ENCODE peak calls at places on chromosomes 16 and 17, in seven cellular contexts. V is body of pancreas, T is lung, X is psoas muscle, A is AG10803, F is AG04449, L is AG04450. U is an unnamed sample.

GRCh38 chr16:1261131-1261917 is 5.5 kb downstream of the TPSD1 start:
- DNase-seq in V (no peak), T (no peak), X (no peak), A (no peak), F (no peak), L (no peak), U (no peak)

GRCh38 chr16:11857161-11857560 is 5.8 kb upstream of the RSL1D1 start:
- DNase-seq in V (no peak), T (no peak), X (no peak), A (peak), F (no peak), L (no peak), U (no peak)

GRCh38 chr17:17989081-17989480 is 16.4 kb downstream of the DRC3 start:
- DNase-seq in V (no peak), T (no peak), X (no peak), A (no peak), F (no peak), L (no peak), U (no peak)

GRCh38 chr16:81313731-81314602 is 795 bp upstream of the GAN start:
- DNase-seq in V (no peak), T (no peak), X (no peak), A (peak), F (peak), L (no peak), U (no peak)

GRCh38 chr17:721540-721937 is 6.9 kb upstream of the VPS53 start:
- DNase-seq in V (no peak), T (no peak), X (no peak), A (no peak), F (no peak), L (no peak), U (no peak)

GRCh38 chr17:70355185-70355584 is 185.9 kb downstream of the KCNJ2 start:
- DNase-seq in V (no peak), T (no peak), X (no peak), A (peak), F (no peak), L (no peak), U (no peak)

GRCh38 chr16:49576173-49576494 is 202.5 kb downstream of the C16orf78 start:
- DNase-seq in V (no peak), T (no peak), X (no peak), A (no peak), F (no peak), L (no peak), U (no peak)

GRCh38 chr16:83952587-83952939 is 477 bp upstream of the OSGIN1 start:
- DNase-seq in V (peak), T (peak), X (peak), A (no peak), F (no peak), L (no peak), U (no peak)

GRCh38 chr17:29619251-29619650 is 3.5 kb downstream of the CORO6 start:
- DNase-seq in V (no peak), T (no peak), X (peak), A (peak), F (no peak), L (no peak), U (no peak)

GRCh38 chr17:19647697-19648474 is 665 bp upstream of the ALDH3A2 start:
- DNase-seq in V (peak), T (peak), X (peak), A (peak), F (peak), L (no peak), U (no peak)

GRCh38 chr16:20675488-20676267 is 21.8 kb downstream of the ACSM1 start:
- DNase-seq in V (peak), T (peak), X (no peak), A (peak), F (no peak), L (no peak), U (no peak)

GRCh38 chr16:61892531-61892930 is 143.7 kb downstream of the CDH8 start:
- DNase-seq in V (no peak), T (no peak), X (no peak), A (no peak), F (no peak), L (no peak), U (no peak)

GRCh38 chr17:3732171-3732570 is 8.5 kb downstream of the HASPIN start:
- DNase-seq in V (no peak), T (no peak), X (no peak), A (peak), F (no peak), L (no peak), U (no peak)

GRCh38 chr17:1060991-1061390 is 64.1 kb downstream of the TIMM22 start:
- DNase-seq in V (peak), T (peak), X (peak), A (peak), F (peak), L (peak), U (peak)

GRCh38 chr17:1710807-1711553 is 803 bp upstream of the TLCD2 start:
- DNase-seq in V (no peak), T (no peak), X (no peak), A (peak), F (no peak), L (no peak), U (no peak)

GRCh38 chr17:40886090-40886489 is 1.0 kb upstream of the KRT20 start:
- DNase-seq in V (no peak), T (no peak), X (no peak), A (peak), F (no peak), L (no peak), U (peak)

GRCh38 chr16:11675561-11676511 is 7.6 kb downstream of the SNN start:
- DNase-seq in V (peak), T (no peak), X (peak), A (no peak), F (no peak), L (no peak), U (no peak)

GRCh38 chr17:66413564-66414520 is 111.4 kb downstream of the PRKCA start:
- DNase-seq in V (no peak), T (no peak), X (no peak), A (no peak), F (no peak), L (no peak), U (no peak)

GRCh38 chr16:10220942-10221341 is 38.7 kb upstream of the GRIN2A start:
- DNase-seq in V (no peak), T (no peak), X (no peak), A (no peak), F (no peak), L (no peak), U (no peak)

GRCh38 chr16:56577300-56577625 is 12.1 kb upstream of the MT3 start:
- DNase-seq in V (no peak), T (no peak), X (no peak), A (no peak), F (no peak), L (no peak), U (no peak)

GRCh38 chr16:74107795-74108610 is 188.6 kb upstream of the PSMD7 start:
- DNase-seq in V (peak), T (peak), X (no peak), A (peak), F (no peak), L (no peak), U (no peak)

GRCh38 chr16:27322858-27323780 is 9.3 kb downstream of the IL4R start:
- DNase-seq in V (peak), T (no peak), X (no peak), A (no peak), F (no peak), L (no peak), U (no peak)

GRCh38 chr16:3212567-3212966 is 22.4 kb downstream of the ZNF200 start:
- DNase-seq in V (no peak), T (no peak), X (no peak), A (no peak), F (no peak), L (no peak), U (no peak)

GRCh38 chr16:53912155-53912554 is 208.2 kb downstream of the FTO start:
- DNase-seq in V (no peak), T (no peak), X (no peak), A (no peak), F (no peak), L (no peak), U (no peak)

GRCh38 chr17:74785096-74785980 is 9.2 kb upstream of the NAT9 start:
- DNase-seq in V (no peak), T (no peak), X (no peak), A (no peak), F (no peak), L (no peak), U (no peak)

GRCh38 chr17:45326566-45326965 is 9.7 kb upstream of the MAP3K14 start:
- DNase-seq in V (no peak), T (no peak), X (no peak), A (no peak), F (no peak), L (no peak), U (no peak)

GRCh38 chr16:70788668-70789161 is 12.2 kb downstream of the VAC14 start:
- DNase-seq in V (no peak), T (no peak), X (no peak), A (no peak), F (no peak), L (no peak), U (no peak)

GRCh38 chr17:2898255-2898926 is 102.2 kb downstream of the RAP1GAP2 start:
- DNase-seq in V (peak), T (no peak), X (no peak), A (no peak), F (no peak), L (no peak), U (no peak)

GRCh38 chr16:11562941-11563340 is 23.8 kb downstream of the LITAF start:
- DNase-seq in V (no peak), T (no peak), X (no peak), A (no peak), F (no peak), L (no peak), U (no peak)

GRCh38 chr17:76568771-76569170 is 16.9 kb downstream of the ST6GALNAC2 start:
- DNase-seq in V (no peak), T (no peak), X (no peak), A (no peak), F (no peak), L (no peak), U (no peak)

GRCh38 chr17:59174671-59175070 is 19.1 kb downstream of the PRR11 start:
- DNase-seq in V (no peak), T (no peak), X (no peak), A (no peak), F (no peak), L (no peak), U (no peak)

GRCh38 chr17:58755577-58756245 is at the start of gene PPM1E:
- DNase-seq in V (peak), T (no peak), X (peak), A (peak), F (no peak), L (no peak), U (no peak)

GRCh38 chr16:73092236-73092781 is 44.4 kb upstream of the ZFHX3 start:
- DNase-seq in V (no peak), T (no peak), X (no peak), A (no peak), F (no peak), L (no peak), U (no peak)

GRCh38 chr17:28204751-28205150 is 114.2 kb upstream of the TMEM97 start:
- DNase-seq in V (no peak), T (no peak), X (no peak), A (peak), F (no peak), L (no peak), U (no peak)

GRCh38 chr17:68198931-68199836 is 48.7 kb upstream of the AMZ2 start:
- DNase-seq in V (no peak), T (no peak), X (peak), A (no peak), F (no peak), L (no peak), U (no peak)

GRCh38 chr17:68199837-68200688 is 47.8 kb upstream of the AMZ2 start:
- DNase-seq in V (no peak), T (no peak), X (no peak), A (no peak), F (no peak), L (no peak), U (no peak)

GRCh38 chr17:68197997-68198930 is 49.6 kb upstream of the AMZ2 start:
- DNase-seq in V (no peak), T (no peak), X (no peak), A (no peak), F (no peak), L (no peak), U (no peak)

GRCh38 chr17:68200689-68201424 is 47.0 kb upstream of the AMZ2 start:
- DNase-seq in V (peak), T (peak), X (peak), A (peak), F (no peak), L (peak), U (no peak)

DNA sequence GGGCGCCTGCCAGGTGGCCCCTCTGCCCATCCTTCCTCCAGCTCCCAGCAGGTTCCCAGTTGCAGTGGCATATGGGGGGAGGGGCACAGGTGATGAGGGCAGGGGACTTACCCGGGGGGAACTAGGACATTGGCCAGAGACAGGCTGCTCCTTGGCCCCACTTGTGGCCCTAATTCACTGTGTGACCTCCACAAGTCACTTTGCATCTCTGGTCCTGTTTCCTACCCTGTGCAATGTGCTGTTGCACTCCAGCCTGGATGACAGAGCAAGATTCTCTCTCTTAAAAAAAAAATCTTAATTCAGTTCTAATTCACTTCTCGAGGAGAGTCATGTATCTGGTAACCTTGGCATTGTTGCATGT is 46.4 kb upstream of the AMZ2 start:
- DNase-seq in V (no peak), T (no peak), X (no peak), A (no peak), F (no peak), L (no peak), U (no peak)
- H3K4me3 ChIP-seq in V (no peak), T (no peak), X (no peak), A (no peak), F (no peak), L (no peak), U (no peak)

DNA sequence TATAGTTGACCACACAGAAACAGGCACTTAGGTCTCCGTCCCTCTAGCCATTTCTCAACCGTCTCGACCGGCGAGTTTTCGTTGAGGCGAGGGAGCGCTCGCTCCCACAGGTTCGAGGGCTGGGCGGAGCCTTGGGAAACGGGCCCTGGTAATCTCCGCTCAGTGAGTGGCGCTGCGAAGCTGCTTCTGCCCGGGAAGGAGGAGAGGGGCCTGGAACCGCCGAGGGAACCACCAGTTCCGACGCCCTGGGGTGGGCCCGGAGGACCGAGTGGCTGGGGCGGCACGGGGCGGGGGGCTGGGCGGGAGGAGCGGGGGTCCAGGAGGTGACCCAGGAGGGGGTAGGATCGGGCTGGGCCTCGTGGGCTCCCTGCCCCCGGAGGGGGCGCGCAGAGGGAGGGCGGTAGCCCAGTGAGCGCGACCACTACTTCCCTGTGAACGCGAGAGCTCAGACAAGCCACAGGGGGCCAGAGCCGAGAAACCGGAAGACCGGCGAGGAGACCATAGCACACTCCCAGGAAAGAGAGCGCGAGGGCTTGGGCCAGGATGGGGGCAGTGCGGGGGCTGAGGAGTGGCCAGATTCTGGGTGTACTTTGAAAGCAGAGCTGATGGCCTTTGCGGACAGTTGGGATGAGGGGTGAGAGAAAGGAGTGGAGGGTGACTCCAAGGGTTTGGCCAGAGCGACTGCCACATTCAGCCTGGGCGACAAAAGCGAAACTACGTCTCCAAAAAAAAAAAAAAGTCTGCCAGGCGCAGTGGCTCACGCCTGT is 29.9 kb upstream of the ARL4D start:
- DNase-seq in V (peak), T (peak), X (peak), A (peak), F (no peak), L (no peak), U (no peak)
- TF ChIP-seq CTCF in V (peak), T (no peak), X (peak), A (peak), F (peak), L (no peak), U (no peak)

DNA sequence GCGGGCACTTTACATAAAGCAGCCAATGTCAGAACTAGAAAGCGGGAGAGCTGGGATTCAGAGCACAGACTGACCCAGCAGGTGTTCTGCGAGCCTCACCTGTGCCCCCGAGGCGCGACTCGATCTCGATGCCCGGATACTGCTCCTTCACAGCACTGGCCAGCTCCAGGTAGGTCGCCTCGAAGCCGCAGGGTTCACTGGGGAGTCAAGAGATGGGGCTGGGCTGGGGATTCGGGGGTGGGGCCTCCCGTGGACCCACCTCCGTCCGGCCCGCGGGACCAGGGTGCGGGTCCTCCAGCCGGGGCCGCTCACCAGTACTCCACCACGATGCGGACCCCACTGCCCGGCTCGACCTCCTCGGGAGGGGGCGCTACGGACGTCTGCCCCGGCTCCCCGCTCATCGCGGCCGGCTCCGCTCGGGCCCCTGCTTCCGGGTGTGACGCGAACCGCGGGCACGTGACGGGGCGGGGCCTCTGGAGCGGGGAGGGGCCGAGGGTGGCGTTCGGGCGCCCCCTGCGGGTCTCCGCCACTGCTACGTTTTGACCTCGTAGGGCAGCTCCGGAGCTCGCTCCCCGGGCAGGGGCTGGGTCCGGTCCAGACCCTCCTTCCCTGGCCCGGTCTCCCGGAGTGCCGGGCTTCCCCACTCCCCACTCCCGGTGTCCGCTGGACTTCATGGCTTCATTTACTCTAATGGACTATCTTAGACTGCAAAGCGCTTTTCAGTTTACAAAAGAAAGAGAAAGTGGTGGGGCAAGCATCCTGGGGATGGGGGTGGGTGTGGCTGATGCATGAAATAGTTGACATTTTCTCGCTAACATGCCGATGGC is at the start of gene MIEN1:
- DNase-seq in V (peak), T (peak), X (peak), A (peak), F (no peak), L (peak), U (no peak)
- H3K4me3 ChIP-seq in V (peak), T (peak), X (peak), A (peak), F (peak), L (peak), U (peak)

GRCh38 chr17:7880076-7880868 is 8.3 kb upstream of the CHD3 start:
- DNase-seq in V (no peak), T (no peak), X (no peak), A (no peak), F (no peak), L (no peak), U (no peak)

GRCh38 chr17:7875804-7876203 is 12.8 kb upstream of the CHD3 start:
- DNase-seq in V (no peak), T (no peak), X (no peak), A (no peak), F (no peak), L (no peak), U (no peak)

GRCh38 chr17:7882068-7882467 is 6.5 kb upstream of the CHD3 start:
- DNase-seq in V (no peak), T (no peak), X (no peak), A (no peak), F (no peak), L (no peak), U (no peak)

GRCh38 chr17:7881655-7882054 is 6.9 kb upstream of the CHD3 start:
- DNase-seq in V (peak), T (no peak), X (no peak), A (no peak), F (no peak), L (no peak), U (no peak)

GRCh38 chr17:7878234-7878633 is 10.4 kb upstream of the CHD3 start:
- DNase-seq in V (no peak), T (no peak), X (no peak), A (no peak), F (no peak), L (no peak), U (no peak)
- TF ChIP-seq CTCF in V (no peak), T (no peak), X (no peak), A (no peak), F (no peak), L (no peak), U (no peak)

GRCh38 chr17:33166472-33166871 is 126.6 kb downstream of the ASIC2 start:
- DNase-seq in V (no peak), T (no peak), X (no peak), A (no peak), F (no peak), L (no peak), U (no peak)
- H3K4me3 ChIP-seq in V (no peak), T (no peak), X (no peak), A (no peak), F (no peak), L (no peak), U (no peak)

DNA sequence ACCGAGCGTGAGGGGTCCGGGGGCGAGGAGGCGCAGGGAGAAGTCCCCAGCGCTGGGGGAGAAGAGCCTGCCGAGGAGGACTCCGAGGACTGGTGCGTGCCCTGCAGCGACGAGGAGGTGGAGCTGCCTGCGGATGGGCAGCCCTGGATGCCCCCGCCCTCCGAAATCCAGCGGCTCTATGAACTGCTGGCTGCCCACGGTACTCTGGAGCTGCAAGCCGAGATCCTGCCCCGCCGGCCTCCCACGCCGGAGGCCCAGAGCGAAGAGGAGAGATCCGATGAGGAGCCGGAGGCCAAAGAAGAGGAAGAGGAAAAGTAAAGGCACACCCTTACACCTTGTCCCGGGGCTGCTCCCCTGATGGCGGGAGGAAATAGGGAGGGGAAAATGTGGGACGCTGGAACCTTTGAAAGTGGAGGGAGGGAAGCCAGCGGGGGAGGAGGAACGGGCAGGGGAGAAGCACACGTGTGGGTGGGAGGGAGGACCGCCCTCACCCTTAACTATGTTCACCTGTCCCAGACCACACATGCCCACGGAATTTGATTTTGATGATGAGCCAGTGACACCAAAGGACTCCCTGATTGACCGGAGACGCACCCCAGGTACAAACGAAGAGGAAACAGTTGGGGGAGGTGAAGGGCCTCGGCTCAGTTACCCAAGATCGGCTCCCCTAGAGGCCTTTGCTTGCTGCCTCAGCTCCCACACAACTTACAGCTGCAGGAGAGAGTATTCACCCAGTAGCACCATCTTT is 916 bp downstream of the PAGR1 start:
- DNase-seq in V (peak), T (no peak), X (peak), A (peak), F (no peak), L (no peak), U (no peak)
- TF ChIP-seq CTCF in V (no peak), T (no peak), X (no peak), A (no peak), F (peak), L (peak), U (peak)

GRCh38 chr16:86670835-86671234 is 92.5 kb downstream of the FOXL1 start:
- DNase-seq in V (no peak), T (no peak), X (no peak), A (no peak), F (no peak), L (no peak), U (no peak)
- H3K4me3 ChIP-seq in V (no peak), T (no peak), X (no peak), A (no peak), F (no peak), L (no peak), U (no peak)